ENCODE peak calls at places on chromosomes 2 and 18, in four cellular contexts. V, X, C and G are unnamed samples.

GRCh38 chr2:85462337-85462736 is 43.8 kb downstream of the SH2D6 start:
- DNase-seq in V (no peak), X (no peak), C (no peak), G (no peak)

GRCh38 chr2:195559431-195559914 is 97.6 kb upstream of the SLC39A10 start:
- DNase-seq in V (no peak), X (peak), C (peak), G (no peak)

GRCh38 chr2:84327645-84328249 is 131.3 kb downstream of the SUCLG1 start:
- DNase-seq in V (no peak), X (no peak), C (no peak), G (no peak)

GRCh38 chr18:25279556-25279955 is 72.4 kb downstream of the ZNF521 start:
- DNase-seq in V (no peak), X (no peak), C (no peak), G (no peak)

GRCh38 chr2:70767094-70767698 is 804 bp downstream of the ADD2 start:
- DNase-seq in V (no peak), X (no peak), C (no peak), G (peak)

GRCh38 chr18:76573325-76574025 is 78.4 kb upstream of the ZNF516 start:
- DNase-seq in V (no peak), X (peak), C (peak), G (no peak)

GRCh38 chr18:12765586-12765985 is 62.7 kb downstream of the PSMG2 start:
- DNase-seq in V (no peak), X (no peak), C (no peak), G (no peak)

GRCh38 chr2:223797811-223798721 is 39.3 kb downstream of the AP1S3 start:
- DNase-seq in V (no peak), X (peak), C (no peak), G (no peak)

GRCh38 chr2:107529146-107529545 is 297.5 kb upstream of the RGPD4 start:
- DNase-seq in V (no peak), X (peak), C (no peak), G (peak)

GRCh38 chr18:31497711-31498449 is at the start of gene DSG2:
- DNase-seq in V (no peak), X (peak), C (no peak), G (peak)

GRCh38 chr2:26711457-26712155 is 19.1 kb downstream of the KCNK3 start:
- DNase-seq in V (no peak), X (no peak), C (no peak), G (no peak)

GRCh38 chr2:128260239-128261138 is 58.2 kb downstream of the HS6ST1 start:
- DNase-seq in V (no peak), X (no peak), C (no peak), G (no peak)